ENCODE peak calls at places on chromosome 14, in ten cellular contexts. One of them, this sample, is unnamed.

GRCh38 chr14:91138511-91139359 is 24.9 kb downstream of the DGLUCY start:
- DNase-seq in H1: peak; percentile 66
- DNase-seq in IMR-90: no peak
- DNase-seq in ascending aorta: no peak
- DNase-seq in CD4-positive, alpha-beta memory T cell: peak; percentile 40
- DNase-seq in upper lobe of right lung: no peak
- DNase-seq in spleen: peak; percentile 28
- DNase-seq in tibial artery: no peak
- DNase-seq in PC-3: peak; percentile 75
- DNase-seq in heart right ventricle: no peak
- DNase-seq in this sample: peak; percentile 30

GRCh38 chr14:32722631-32723183 is 216.0 kb upstream of the NPAS3 start:
- DNase-seq in heart right ventricle: no peak
- DNase-seq in IMR-90: no peak
- DNase-seq in CD4-positive, alpha-beta memory T cell: no peak
- DNase-seq in spleen: peak; percentile 51
- DNase-seq in ascending aorta: no peak
- DNase-seq in PC-3: no peak
- DNase-seq in H1: no peak
- DNase-seq in upper lobe of right lung: peak; percentile 55
- DNase-seq in tibial artery: no peak
- DNase-seq in this sample: no peak

GRCh38 chr14:33347816-33348215 is 409.1 kb downstream of the NPAS3 start:
- DNase-seq in ascending aorta: no peak
- DNase-seq in heart right ventricle: no peak
- DNase-seq in upper lobe of right lung: no peak
- DNase-seq in tibial artery: no peak
- DNase-seq in IMR-90: no peak
- DNase-seq in PC-3: no peak
- DNase-seq in CD4-positive, alpha-beta memory T cell: no peak
- DNase-seq in H1: no peak
- DNase-seq in spleen: no peak
- DNase-seq in this sample: no peak

GRCh38 chr14:34484726-34485125 is 22.7 kb upstream of the SPTSSA start:
- DNase-seq in IMR-90: no peak
- DNase-seq in spleen: no peak
- DNase-seq in upper lobe of right lung: no peak
- DNase-seq in heart right ventricle: no peak
- DNase-seq in tibial artery: no peak
- DNase-seq in ascending aorta: no peak
- DNase-seq in PC-3: no peak
- DNase-seq in H1: no peak
- DNase-seq in CD4-positive, alpha-beta memory T cell: no peak
- DNase-seq in this sample: no peak

GRCh38 chr14:76876076-76876475 is 49.9 kb downstream of the LRRC74A start:
- DNase-seq in heart right ventricle: peak; percentile 48
- DNase-seq in tibial artery: no peak
- DNase-seq in spleen: no peak
- DNase-seq in PC-3: peak; percentile 87
- DNase-seq in ascending aorta: no peak
- DNase-seq in upper lobe of right lung: no peak
- DNase-seq in H1: peak; percentile 76
- DNase-seq in CD4-positive, alpha-beta memory T cell: peak; percentile 50
- DNase-seq in IMR-90: peak; percentile 73
- DNase-seq in this sample: peak; percentile 83

GRCh38 chr14:34794217-34794616 is 79.8 kb upstream of the CFL2 start:
- DNase-seq in upper lobe of right lung: no peak
- DNase-seq in ascending aorta: no peak
- DNase-seq in PC-3: no peak
- DNase-seq in spleen: no peak
- DNase-seq in tibial artery: no peak
- DNase-seq in IMR-90: no peak
- DNase-seq in H1: no peak
- DNase-seq in heart right ventricle: no peak
- DNase-seq in CD4-positive, alpha-beta memory T cell: no peak
- DNase-seq in this sample: peak; percentile 17

GRCh38 chr14:67526181-67526580 is 6.9 kb upstream of the PLEKHH1 start:
- DNase-seq in PC-3: no peak
- DNase-seq in IMR-90: no peak
- DNase-seq in spleen: no peak
- DNase-seq in H1: no peak
- DNase-seq in heart right ventricle: no peak
- DNase-seq in ascending aorta: no peak
- DNase-seq in tibial artery: no peak
- DNase-seq in CD4-positive, alpha-beta memory T cell: no peak
- DNase-seq in upper lobe of right lung: no peak
- DNase-seq in this sample: no peak

GRCh38 chr14:70073924-70074566 is 114.7 kb downstream of the SLC8A3 start:
- DNase-seq in IMR-90: peak; percentile 73
- DNase-seq in H1: peak; percentile 87
- DNase-seq in CD4-positive, alpha-beta memory T cell: no peak
- DNase-seq in spleen: no peak
- DNase-seq in ascending aorta: no peak
- DNase-seq in PC-3: peak; percentile 79
- DNase-seq in tibial artery: peak; percentile 43
- DNase-seq in upper lobe of right lung: peak; percentile 71
- DNase-seq in heart right ventricle: peak; percentile 24
- DNase-seq in this sample: peak; percentile 82

GRCh38 chr14:96559571-96559970 is 57.4 kb downstream of the PAPOLA start:
- DNase-seq in CD4-positive, alpha-beta memory T cell: no peak
- DNase-seq in PC-3: no peak
- DNase-seq in ascending aorta: no peak
- DNase-seq in heart right ventricle: no peak
- DNase-seq in upper lobe of right lung: no peak
- DNase-seq in IMR-90: no peak
- DNase-seq in spleen: no peak
- DNase-seq in tibial artery: no peak
- DNase-seq in H1: no peak
- DNase-seq in this sample: no peak

GRCh38 chr14:89406941-89407340 is 10.1 kb downstream of the FOXN3 start:
- DNase-seq in H1: no peak
- DNase-seq in IMR-90: no peak
- DNase-seq in spleen: no peak
- DNase-seq in tibial artery: no peak
- DNase-seq in PC-3: no peak
- DNase-seq in CD4-positive, alpha-beta memory T cell: no peak
- DNase-seq in upper lobe of right lung: no peak
- DNase-seq in heart right ventricle: no peak
- DNase-seq in ascending aorta: no peak
- DNase-seq in this sample: peak; percentile 35

DNA sequence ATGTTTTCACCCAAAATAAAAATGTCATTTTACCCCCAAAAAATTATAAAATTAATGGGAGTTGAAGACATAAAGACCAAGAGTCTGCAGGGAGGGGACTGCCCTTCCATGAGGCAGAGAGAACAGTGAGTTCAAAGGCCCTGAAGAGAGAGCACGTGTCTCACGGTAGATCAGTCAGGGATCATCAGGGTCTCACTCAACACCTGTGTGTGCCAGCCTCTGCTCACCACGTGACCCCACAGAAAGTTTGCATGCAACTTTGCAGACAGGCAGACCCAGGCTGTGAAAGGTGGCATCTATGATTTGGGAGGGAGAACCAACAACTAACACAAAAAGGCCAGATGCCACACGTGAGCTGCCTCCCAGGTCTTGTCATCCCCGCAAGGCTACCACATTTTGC is 33.1 kb downstream of the CLMN start:
- DNase-seq in tibial artery: no peak
- DNase-seq in upper lobe of right lung: no peak
- DNase-seq in CD4-positive, alpha-beta memory T cell: no peak
- DNase-seq in heart right ventricle: no peak
- DNase-seq in H1: no peak
- DNase-seq in PC-3: no peak
- DNase-seq in ascending aorta: no peak
- DNase-seq in IMR-90: no peak
- DNase-seq in spleen: no peak
- DNase-seq in this sample: no peak
- H3K27ac ChIP-seq in tibial artery: no peak overlapping the region
- H3K27ac ChIP-seq in upper lobe of right lung: no peak overlapping the region
- H3K27ac ChIP-seq in CD4-positive, alpha-beta memory T cell: no peak overlapping the region
- H3K27ac ChIP-seq in heart right ventricle: no peak overlapping the region
- H3K27ac ChIP-seq in H1: no peak overlapping the region
- H3K27ac ChIP-seq in PC-3: no peak overlapping the region
- H3K27ac ChIP-seq in ascending aorta: no peak overlapping the region
- H3K27ac ChIP-seq in IMR-90: no peak overlapping the region
- H3K27ac ChIP-seq in spleen: no peak overlapping the region
- H3K27ac ChIP-seq in this sample: no peak overlapping the region

DNA sequence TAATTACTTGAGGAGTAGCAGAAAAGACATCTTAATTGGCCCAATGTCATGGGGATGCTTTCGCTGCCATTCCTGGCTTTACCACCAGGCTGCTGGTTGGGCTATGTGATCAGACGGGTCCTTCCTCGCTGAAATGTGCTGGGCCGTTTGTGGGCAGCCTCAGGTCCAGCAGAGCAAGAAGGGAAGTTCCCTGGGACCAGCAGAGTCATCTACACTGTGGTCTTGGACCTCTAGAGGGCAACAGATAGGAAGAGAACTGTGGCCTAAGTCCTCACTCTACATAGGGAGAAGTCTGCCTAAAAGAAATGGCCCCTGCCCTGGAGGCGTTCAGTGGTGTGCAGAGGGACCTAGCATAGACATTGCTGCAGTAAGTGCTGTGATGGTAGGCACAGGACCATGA is 10.9 kb downstream of the EVL start:
- DNase-seq in IMR-90: peak; percentile 40
- DNase-seq in CD4-positive, alpha-beta memory T cell: no peak
- DNase-seq in H1: no peak
- DNase-seq in spleen: no peak
- DNase-seq in PC-3: peak; percentile 34
- DNase-seq in ascending aorta: peak; percentile 77
- DNase-seq in heart right ventricle: no peak
- DNase-seq in upper lobe of right lung: peak; percentile 74
- DNase-seq in tibial artery: peak; percentile 44
- DNase-seq in this sample: peak; percentile 25
- H3K4me1 ChIP-seq in IMR-90: peaks cover 8% of the 10 kb centered on the region
- H3K4me1 ChIP-seq in CD4-positive, alpha-beta memory T cell: peaks cover 100% of the 10 kb centered on the region
- H3K4me1 ChIP-seq in H1: peaks cover 7% of the 10 kb centered on the region
- H3K4me1 ChIP-seq in spleen: peaks cover 56% of the 10 kb centered on the region
- H3K4me1 ChIP-seq in PC-3: peaks cover 15% of the 10 kb centered on the region
- H3K4me1 ChIP-seq in ascending aorta: no peaks in the 10 kb centered on the region
- H3K4me1 ChIP-seq in heart right ventricle: peaks cover 45% of the 10 kb centered on the region
- H3K4me1 ChIP-seq in upper lobe of right lung: peaks cover 67% of the 10 kb centered on the region
- H3K4me1 ChIP-seq in tibial artery: peaks cover 7% of the 10 kb centered on the region
- H3K4me1 ChIP-seq in this sample: peaks cover 7% of the 10 kb centered on the region

GRCh38 chr14:99735189-99736135 is 51.4 kb downstream of the CYP46A1 start:
- DNase-seq in IMR-90: no peak
- DNase-seq in H1: no peak
- DNase-seq in ascending aorta: peak; percentile 57
- DNase-seq in heart right ventricle: no peak
- DNase-seq in tibial artery: peak; percentile 12
- DNase-seq in spleen: peak; percentile 47
- DNase-seq in CD4-positive, alpha-beta memory T cell: no peak
- DNase-seq in upper lobe of right lung: peak; percentile 46
- DNase-seq in PC-3: no peak
- DNase-seq in this sample: no peak

GRCh38 chr14:99740411-99740810 is 52.8 kb upstream of the EML1 start:
- DNase-seq in spleen: no peak
- DNase-seq in heart right ventricle: peak; percentile 59
- DNase-seq in upper lobe of right lung: no peak
- DNase-seq in H1: no peak
- DNase-seq in ascending aorta: no peak
- DNase-seq in IMR-90: no peak
- DNase-seq in CD4-positive, alpha-beta memory T cell: no peak
- DNase-seq in tibial artery: no peak
- DNase-seq in PC-3: no peak
- DNase-seq in this sample: no peak

GRCh38 chr14:99736600-99737371 is 52.7 kb downstream of the CYP46A1 start:
- DNase-seq in heart right ventricle: peak; percentile 57
- DNase-seq in upper lobe of right lung: peak; percentile 65
- DNase-seq in tibial artery: no peak
- DNase-seq in CD4-positive, alpha-beta memory T cell: no peak
- DNase-seq in H1: no peak
- DNase-seq in spleen: no peak
- DNase-seq in ascending aorta: no peak
- DNase-seq in PC-3: peak; percentile 4
- DNase-seq in IMR-90: no peak
- DNase-seq in this sample: peak; percentile 44

GRCh38 chr14:99737956-99738667 is 54.0 kb downstream of the CYP46A1 start:
- DNase-seq in upper lobe of right lung: no peak
- DNase-seq in PC-3: no peak
- DNase-seq in spleen: no peak
- DNase-seq in heart right ventricle: no peak
- DNase-seq in ascending aorta: no peak
- DNase-seq in CD4-positive, alpha-beta memory T cell: no peak
- DNase-seq in IMR-90: no peak
- DNase-seq in tibial artery: no peak
- DNase-seq in H1: no peak
- DNase-seq in this sample: no peak

DNA sequence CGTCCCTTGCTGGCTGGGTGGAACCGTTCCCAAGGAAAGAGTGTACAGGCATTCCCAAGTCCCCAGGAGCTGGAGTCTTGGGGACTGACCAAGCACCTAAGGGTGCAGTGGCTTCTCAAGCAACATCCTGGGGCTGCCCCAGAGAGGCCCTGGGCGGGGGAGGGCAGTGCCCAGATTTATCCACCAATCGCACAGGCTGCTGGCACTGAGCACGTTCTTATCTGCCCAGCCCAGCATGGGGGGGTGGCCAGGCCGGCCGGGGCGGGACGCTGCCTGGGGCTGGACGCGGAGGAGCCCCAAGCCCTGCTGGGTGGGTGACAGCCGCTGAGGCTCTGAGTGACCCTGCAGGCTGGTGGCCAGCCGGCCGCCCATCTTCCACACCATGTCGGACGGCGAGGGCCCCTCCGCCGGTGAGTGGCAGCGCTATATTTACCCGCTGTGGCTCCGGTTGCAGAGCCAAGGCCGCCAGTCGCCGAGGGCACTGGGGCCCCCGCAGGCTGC is 53.4 kb downstream of the CYP46A1 start:
- DNase-seq in spleen: no peak
- DNase-seq in tibial artery: peak; percentile 76
- DNase-seq in CD4-positive, alpha-beta memory T cell: no peak
- DNase-seq in ascending aorta: no peak
- DNase-seq in H1: no peak
- DNase-seq in IMR-90: no peak
- DNase-seq in PC-3: peak; percentile 69
- DNase-seq in upper lobe of right lung: peak; percentile 85
- DNase-seq in heart right ventricle: peak; percentile 78
- DNase-seq in this sample: peak; percentile 51
- H3K4me3 ChIP-seq in spleen: peak overlapping the region; percentile 31
- H3K4me3 ChIP-seq in tibial artery: peak overlapping the region; percentile 59
- H3K4me3 ChIP-seq in CD4-positive, alpha-beta memory T cell: no peak overlapping the region
- H3K4me3 ChIP-seq in ascending aorta: peak overlapping the region; percentile 68
- H3K4me3 ChIP-seq in H1: no peak overlapping the region
- H3K4me3 ChIP-seq in IMR-90: peak overlapping the region; percentile 43
- H3K4me3 ChIP-seq in PC-3: peak overlapping the region; percentile 79
- H3K4me3 ChIP-seq in upper lobe of right lung: peak overlapping the region; percentile 58
- H3K4me3 ChIP-seq in heart right ventricle: peak overlapping the region; percentile 58
- H3K4me3 ChIP-seq in this sample: no peak overlapping the region

GRCh38 chr14:57402173-57402852 is 11.9 kb downstream of the NAA30 start:
- DNase-seq in spleen: no peak
- DNase-seq in IMR-90: no peak
- DNase-seq in heart right ventricle: no peak
- DNase-seq in H1: no peak
- DNase-seq in PC-3: no peak
- DNase-seq in tibial artery: no peak
- DNase-seq in upper lobe of right lung: no peak
- DNase-seq in CD4-positive, alpha-beta memory T cell: no peak
- DNase-seq in ascending aorta: no peak
- DNase-seq in this sample: no peak
- H3K27ac ChIP-seq in spleen: no peak overlapping the region
- H3K27ac ChIP-seq in IMR-90: no peak overlapping the region
- H3K27ac ChIP-seq in heart right ventricle: no peak overlapping the region
- H3K27ac ChIP-seq in H1: no peak overlapping the region
- H3K27ac ChIP-seq in PC-3: no peak overlapping the region
- H3K27ac ChIP-seq in tibial artery: no peak overlapping the region
- H3K27ac ChIP-seq in upper lobe of right lung: no peak overlapping the region
- H3K27ac ChIP-seq in CD4-positive, alpha-beta memory T cell: no peak overlapping the region
- H3K27ac ChIP-seq in ascending aorta: no peak overlapping the region
- H3K27ac ChIP-seq in this sample: no peak overlapping the region

This sample was measured in cardiac muscle cell.